ENCODE peak calls at places on chromosomes 12 and 14, in seven cellular contexts. V is HepG2, Q is suprapubic skin, J is GM23338, M is sigmoid colon, N is SK-N-MC, H is transverse colon. S is an unnamed sample.
A peak's percentile ranks its signal among the peaks of the same experiment; 100 is the strongest.

GRCh38 chr12:55838361-55838760 is 4.4 kb downstream of the MMP19 start:
- DNase-seq in H (no peak), J (no peak), Q (no peak), V (no peak), M (no peak), N (no peak), S (no peak)

GRCh38 chr14:105484069-105484996 is 2.4 kb upstream of the CRIP1 start:
- DNase-seq in M (no peak), V (no peak), N (no peak), J (no peak), H (no peak), Q (no peak), S (no peak)

GRCh38 chr14:57560681-57561080 is 67.0 kb upstream of the CCDC198 start:
- DNase-seq in N (no peak), Q (no peak), H (no peak), M (no peak), V (no peak), J (no peak), S (no peak)

GRCh38 chr12:132161046-132161781 is 17.0 kb downstream of the NOC4L start:
- DNase-seq in N (no peak), J (no peak), V (no peak), Q (no peak), M (no peak), H (no peak), S (no peak)

GRCh38 chr14:64990291-64990690 is 3.6 kb downstream of the FNTB start:
- DNase-seq in Q (no peak), M (no peak), H (no peak), V (no peak), N (no peak), J (no peak), S (no peak)

GRCh38 chr14:66485910-66486421 is at the start of gene CCDC196:
- DNase-seq in Q (no peak), V (no peak), M (no peak), H (no peak), N (no peak), J (no peak), S (no peak)

GRCh38 chr12:79706156-79706555 is 15.4 kb upstream of the PAWR start:
- DNase-seq in M (no peak), V (no peak), Q (no peak), H (no peak), J (no peak), N (no peak), S (no peak)

GRCh38 chr12:90816353-90817089 is 138.5 kb downstream of the CCER1 start:
- DNase-seq in H (no peak), Q (no peak), M (no peak), J (no peak), N (no peak), V (no peak), S (no peak)

GRCh38 chr14:93201155-93201704 is 5.6 kb downstream of the GON7 start:
- DNase-seq in V (no peak), H (no peak), J (no peak), N (no peak), M (no peak), Q (no peak), S (no peak)

GRCh38 chr14:101192661-101193000 is 289.1 kb upstream of the RTL1 start:
- DNase-seq in V (no peak), J (no peak), N (no peak), H (no peak), M (peak; percentile 40), Q (no peak), S (no peak)

GRCh38 chr12:84924956-84925355 is 12.4 kb upstream of the SLC6A15 start:
- DNase-seq in M (no peak), V (no peak), N (no peak), H (no peak), Q (no peak), J (no peak), S (no peak)

GRCh38 chr14:65703996-65704395 is 291.5 kb downstream of the FUT8 start:
- DNase-seq in M (no peak), H (no peak), J (peak; percentile 21), Q (no peak), V (no peak), N (no peak), S (no peak)

GRCh38 chr12:54627304-54627703 is 7.4 kb downstream of the LACRT start:
- DNase-seq in J (no peak), H (no peak), V (no peak), Q (no peak), N (no peak), M (no peak), S (no peak)

GRCh38 chr12:51392556-51393237 is 1.5 kb upstream of the GALNT6 start:
- DNase-seq in H (peak; percentile 39), N (no peak), M (no peak), V (no peak), Q (peak; percentile 69), J (peak; percentile 87), S (no peak)

GRCh38 chr12:51397670-51398069 is 6.5 kb upstream of the GALNT6 start:
- DNase-seq in M (no peak), N (no peak), Q (peak; percentile 4), J (no peak), H (no peak), V (no peak), S (no peak)

GRCh38 chr12:51393676-51394545 is 2.7 kb upstream of the GALNT6 start:
- DNase-seq in H (peak; percentile 28), M (no peak), J (no peak), V (no peak), N (no peak), Q (peak; percentile 69), S (no peak)

GRCh38 chr12:51391047-51391837 is at the start of gene GALNT6:
- DNase-seq in N (no peak), M (no peak), Q (peak; percentile 74), V (no peak), J (peak; percentile 87), H (peak; percentile 87), S (no peak)

DNA sequence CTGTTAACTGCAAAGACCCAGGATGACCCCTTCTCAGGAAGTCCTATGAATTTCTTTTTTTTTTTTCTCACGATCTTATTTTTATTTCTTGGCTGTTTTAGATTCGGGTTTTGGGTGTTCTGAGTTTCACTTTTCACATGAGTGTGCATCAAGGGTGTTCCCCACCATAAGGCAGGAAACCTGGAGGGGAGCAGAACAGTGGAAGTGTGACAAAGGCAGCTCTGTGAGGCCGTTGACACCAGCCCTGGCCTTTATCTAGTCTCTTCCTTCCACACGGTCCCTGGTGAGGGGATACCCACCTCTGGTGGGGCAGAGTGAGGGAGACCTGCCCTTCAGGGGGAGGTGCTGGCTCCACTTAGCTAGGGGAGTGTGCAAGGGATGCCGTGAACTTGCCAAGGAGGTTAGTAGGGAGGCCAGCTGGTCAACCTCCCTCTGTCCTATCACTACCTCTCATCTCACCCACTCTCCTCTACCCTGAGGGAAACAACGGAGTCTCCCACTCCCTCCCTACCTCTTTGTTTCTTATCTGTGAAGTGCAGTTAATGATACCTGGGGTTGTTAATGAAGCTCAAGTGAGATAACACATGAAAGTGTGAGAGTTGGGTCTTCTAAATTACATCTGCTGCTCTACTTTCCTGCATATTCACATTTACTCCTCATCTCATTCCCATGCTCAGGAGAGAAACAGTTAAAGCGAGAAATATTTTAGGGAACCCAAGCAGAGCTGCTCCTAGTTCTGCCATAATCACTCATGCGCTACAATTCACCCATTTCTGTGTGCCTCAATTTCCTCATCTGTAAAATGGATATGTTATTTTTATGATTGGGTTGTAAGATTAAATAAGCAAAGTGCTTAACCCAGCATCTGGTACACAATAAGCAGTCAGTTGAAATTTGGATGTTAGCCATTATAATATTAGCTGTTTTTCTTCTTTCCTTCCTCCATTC is 4.4 kb upstream of the GALNT6 start:
- DNase-seq in H (no peak), V (no peak), M (no peak), J (no peak), N (no peak), Q (peak; percentile 12), S (no peak)
- TF ChIP-seq POLR2AphosphoS5 in H (no peak), V (no peak), M (no peak), J (no peak), N (no peak), Q (no peak), S (no peak)

GRCh38 chr12:124428792-124429281 is 133.9 kb downstream of the RFLNA start:
- DNase-seq in H (no peak), V (no peak), J (no peak), Q (no peak), M (no peak), N (no peak), S (no peak)
- TF ChIP-seq POLR2AphosphoS5 in H (no peak), V (no peak), J (no peak), Q (no peak), M (no peak), N (no peak), S (no peak)

GRCh38 chr12:71157601-71158233 is at the start of gene TSPAN8:
- DNase-seq in J (no peak), H (peak; percentile 77), M (no peak), Q (no peak), V (peak; percentile 64), N (no peak), S (no peak)
- TF ChIP-seq POLR2AphosphoS5 in J (no peak), H (peak; percentile 77), M (no peak), Q (no peak), V (no peak), N (no peak), S (no peak)

GRCh38 chr12:3197131-3197818 is 120.1 kb downstream of the TSPAN9 start:
- DNase-seq in H (no peak), V (peak; percentile 10), Q (no peak), J (no peak), M (no peak), N (no peak), S (no peak)

GRCh38 chr12:3200779-3201738 is 123.9 kb downstream of the TSPAN9 start:
- DNase-seq in H (no peak), N (no peak), Q (no peak), M (no peak), J (no peak), V (no peak), S (no peak)

GRCh38 chr12:3201741-3202500 is 124.7 kb downstream of the TSPAN9 start:
- DNase-seq in V (no peak), H (no peak), J (no peak), N (no peak), M (no peak), Q (no peak), S (no peak)

GRCh38 chr12:3200032-3200617 is 122.9 kb downstream of the TSPAN9 start:
- DNase-seq in Q (no peak), M (no peak), N (no peak), J (peak; percentile 93), H (peak; percentile 16), V (no peak), S (no peak)

GRCh38 chr12:3199551-3200031 is 122.4 kb downstream of the TSPAN9 start:
- DNase-seq in Q (no peak), N (no peak), H (no peak), V (no peak), M (no peak), J (peak; percentile 70), S (no peak)
- TF ChIP-seq POLR2AphosphoS5 in Q (no peak), N (no peak), H (no peak), V (no peak), M (no peak), J (no peak), S (no peak)

GRCh38 chr12:6469609-6470374 is 685 bp downstream of the VAMP1 start:
- DNase-seq in M (no peak), H (no peak), V (no peak), Q (no peak), N (no peak), J (peak; percentile 59), S (no peak)
- TF ChIP-seq POLR2AphosphoS5 in M (no peak), H (no peak), V (no peak), Q (no peak), N (no peak), J (no peak), S (no peak)

GRCh38 chr12:111443086-111443485 is 37.4 kb downstream of the SH2B3 start:
- DNase-seq in M (peak; percentile 48), V (no peak), H (no peak), Q (peak; percentile 38), J (no peak), N (no peak), S (no peak)
- TF ChIP-seq POLR2AphosphoS5 in M (no peak), V (no peak), H (no peak), Q (no peak), J (no peak), N (no peak), S (no peak)